ENCODE peak calls at places on chromosomes 7 and 10, in five cellular contexts. One of them, this sample, is unnamed.

GRCh38 chr10:129815898-129816665 is 148.0 kb downstream of the EBF3 start:
- DNase-seq in fibroblast of lung: no peak
- DNase-seq in aorta: no peak
- DNase-seq in tibial nerve: no peak
- DNase-seq in CD4-positive, alpha-beta T cell: no peak
- DNase-seq in this sample: no peak

GRCh38 chr7:147803625-147804024 is 786.9 kb upstream of the C7orf33 start:
- DNase-seq in fibroblast of lung: no peak
- DNase-seq in aorta: no peak
- DNase-seq in tibial nerve: no peak
- DNase-seq in CD4-positive, alpha-beta T cell: no peak
- DNase-seq in this sample: no peak

GRCh38 chr7:139108256-139109187 is 998 bp downstream of the ZC3HAV1 start:
- DNase-seq in fibroblast of lung: peak
- DNase-seq in aorta: peak
- DNase-seq in tibial nerve: peak
- DNase-seq in CD4-positive, alpha-beta T cell: peak
- DNase-seq in this sample: no peak

GRCh38 chr7:30727061-30727945 is 24.6 kb upstream of the INMT start:
- DNase-seq in fibroblast of lung: no peak
- DNase-seq in aorta: no peak
- DNase-seq in tibial nerve: no peak
- DNase-seq in CD4-positive, alpha-beta T cell: peak
- DNase-seq in this sample: no peak

GRCh38 chr7:93013471-93014061 is 104.2 kb downstream of the SAMD9 start:
- DNase-seq in fibroblast of lung: peak
- DNase-seq in aorta: no peak
- DNase-seq in tibial nerve: no peak
- DNase-seq in CD4-positive, alpha-beta T cell: no peak
- DNase-seq in this sample: no peak

GRCh38 chr7:140673770-140674155 is 1.0 kb downstream of the ADCK2 start:
- DNase-seq in fibroblast of lung: no peak
- DNase-seq in aorta: no peak
- DNase-seq in tibial nerve: no peak
- DNase-seq in CD4-positive, alpha-beta T cell: no peak
- DNase-seq in this sample: no peak

GRCh38 chr7:105782391-105783063 is 93.9 kb downstream of the ATXN7L1 start:
- DNase-seq in fibroblast of lung: peak
- DNase-seq in aorta: no peak
- DNase-seq in tibial nerve: peak
- DNase-seq in CD4-positive, alpha-beta T cell: no peak
- DNase-seq in this sample: no peak

GRCh38 chr7:90706067-90706716 is 110.1 kb downstream of the CDK14 start:
- DNase-seq in fibroblast of lung: peak
- DNase-seq in aorta: no peak
- DNase-seq in tibial nerve: no peak
- DNase-seq in CD4-positive, alpha-beta T cell: no peak
- DNase-seq in this sample: no peak

GRCh38 chr7:126203185-126203584 is 1049.6 kb downstream of the GRM8 start:
- DNase-seq in fibroblast of lung: no peak
- DNase-seq in aorta: no peak
- DNase-seq in tibial nerve: no peak
- DNase-seq in CD4-positive, alpha-beta T cell: no peak
- DNase-seq in this sample: no peak

GRCh38 chr7:38699481-38699880 is 68.3 kb upstream of the AMPH start:
- DNase-seq in fibroblast of lung: peak
- DNase-seq in aorta: no peak
- DNase-seq in tibial nerve: no peak
- DNase-seq in CD4-positive, alpha-beta T cell: no peak
- DNase-seq in this sample: no peak

GRCh38 chr7:18289801-18290200 is 205.7 kb upstream of the HDAC9 start:
- DNase-seq in fibroblast of lung: peak
- DNase-seq in aorta: no peak
- DNase-seq in tibial nerve: no peak
- DNase-seq in CD4-positive, alpha-beta T cell: no peak
- DNase-seq in this sample: no peak

GRCh38 chr7:137882261-137882668 is 35.5 kb upstream of the DGKI start:
- DNase-seq in fibroblast of lung: peak
- DNase-seq in aorta: peak
- DNase-seq in tibial nerve: no peak
- DNase-seq in CD4-positive, alpha-beta T cell: no peak
- DNase-seq in this sample: no peak

GRCh38 chr10:96541921-96542320 is 28.2 kb upstream of the TLL2 start:
- DNase-seq in fibroblast of lung: peak
- DNase-seq in aorta: no peak
- DNase-seq in tibial nerve: no peak
- DNase-seq in CD4-positive, alpha-beta T cell: no peak
- DNase-seq in this sample: no peak

GRCh38 chr7:69840248-69840647 is 242.0 kb downstream of the AUTS2 start:
- DNase-seq in fibroblast of lung: peak
- DNase-seq in aorta: no peak
- DNase-seq in tibial nerve: no peak
- DNase-seq in CD4-positive, alpha-beta T cell: no peak
- DNase-seq in this sample: no peak

GRCh38 chr7:45568536-45569289 is 5.5 kb upstream of the ADCY1 start:
- DNase-seq in fibroblast of lung: no peak
- DNase-seq in aorta: no peak
- DNase-seq in tibial nerve: no peak
- DNase-seq in CD4-positive, alpha-beta T cell: no peak
- DNase-seq in this sample: no peak

GRCh38 chr7:29247232-29247961 is 52.8 kb downstream of the CHN2 start:
- DNase-seq in fibroblast of lung: no peak
- DNase-seq in aorta: no peak
- DNase-seq in tibial nerve: no peak
- DNase-seq in CD4-positive, alpha-beta T cell: no peak
- DNase-seq in this sample: no peak

GRCh38 chr10:133226251-133226808 is 3.7 kb upstream of the UTF1 start:
- DNase-seq in fibroblast of lung: no peak
- DNase-seq in aorta: no peak
- DNase-seq in tibial nerve: no peak
- DNase-seq in CD4-positive, alpha-beta T cell: no peak
- DNase-seq in this sample: no peak

GRCh38 chr7:133564484-133564883 is 311.6 kb downstream of the EXOC4 start:
- DNase-seq in fibroblast of lung: no peak
- DNase-seq in aorta: no peak
- DNase-seq in tibial nerve: no peak
- DNase-seq in CD4-positive, alpha-beta T cell: no peak
- DNase-seq in this sample: no peak

GRCh38 chr7:69599879-69600764 is 1.8 kb downstream of the AUTS2 start:
- DNase-seq in fibroblast of lung: peak
- DNase-seq in aorta: no peak
- DNase-seq in tibial nerve: peak
- DNase-seq in CD4-positive, alpha-beta T cell: no peak
- DNase-seq in this sample: no peak

GRCh38 chr7:132655071-132655761 is 78.9 kb upstream of the PLXNA4 start:
- DNase-seq in fibroblast of lung: peak
- DNase-seq in aorta: peak
- DNase-seq in tibial nerve: peak
- DNase-seq in CD4-positive, alpha-beta T cell: peak
- DNase-seq in this sample: peak

GRCh38 chr7:50204576-50204975 is 99.9 kb upstream of the IKZF1 start:
- DNase-seq in fibroblast of lung: no peak
- DNase-seq in aorta: no peak
- DNase-seq in tibial nerve: no peak
- DNase-seq in CD4-positive, alpha-beta T cell: no peak
- DNase-seq in this sample: no peak

GRCh38 chr10:21953585-21954057 is 49.9 kb downstream of the DNAJC1 start:
- DNase-seq in fibroblast of lung: peak
- DNase-seq in aorta: no peak
- DNase-seq in tibial nerve: no peak
- DNase-seq in CD4-positive, alpha-beta T cell: no peak
- DNase-seq in this sample: no peak

GRCh38 chr7:28180364-28181147 is at the start of gene JAZF1:
- DNase-seq in fibroblast of lung: peak
- DNase-seq in aorta: peak
- DNase-seq in tibial nerve: peak
- DNase-seq in CD4-positive, alpha-beta T cell: peak
- DNase-seq in this sample: peak

GRCh38 chr10:93751832-93752231 is 5.9 kb upstream of the LGI1 start:
- DNase-seq in fibroblast of lung: peak
- DNase-seq in aorta: no peak
- DNase-seq in tibial nerve: no peak
- DNase-seq in CD4-positive, alpha-beta T cell: no peak
- DNase-seq in this sample: no peak

GRCh38 chr7:17342726-17343125 is 44.3 kb downstream of the AHR start:
- DNase-seq in fibroblast of lung: no peak
- DNase-seq in aorta: no peak
- DNase-seq in tibial nerve: no peak
- DNase-seq in CD4-positive, alpha-beta T cell: no peak
- DNase-seq in this sample: no peak

GRCh38 chr10:110355181-110355831 is 50.6 kb upstream of the SMNDC1 start:
- DNase-seq in fibroblast of lung: no peak
- DNase-seq in aorta: no peak
- DNase-seq in tibial nerve: no peak
- DNase-seq in CD4-positive, alpha-beta T cell: no peak
- DNase-seq in this sample: no peak

GRCh38 chr7:100882769-100883526 is 6.6 kb downstream of the UFSP1 start:
- DNase-seq in fibroblast of lung: no peak
- DNase-seq in aorta: no peak
- DNase-seq in tibial nerve: no peak
- DNase-seq in CD4-positive, alpha-beta T cell: no peak
- DNase-seq in this sample: no peak

GRCh38 chr7:73988197-73988596 is 39.8 kb upstream of the ELN start:
- DNase-seq in fibroblast of lung: peak
- DNase-seq in aorta: no peak
- DNase-seq in tibial nerve: no peak
- DNase-seq in CD4-positive, alpha-beta T cell: no peak
- DNase-seq in this sample: peak

GRCh38 chr7:149070372-149071140 is 20.0 kb downstream of the ZNF786 start:
- DNase-seq in fibroblast of lung: no peak
- DNase-seq in aorta: no peak
- DNase-seq in tibial nerve: no peak
- DNase-seq in CD4-positive, alpha-beta T cell: no peak
- DNase-seq in this sample: no peak

GRCh38 chr10:71099731-71100361 is 112.5 kb upstream of the UNC5B start:
- DNase-seq in fibroblast of lung: no peak
- DNase-seq in aorta: no peak
- DNase-seq in tibial nerve: no peak
- DNase-seq in CD4-positive, alpha-beta T cell: no peak
- DNase-seq in this sample: no peak

GRCh38 chr10:46312953-46313352 is 26.2 kb downstream of the ANTXRL start:
- DNase-seq in fibroblast of lung: no peak
- DNase-seq in aorta: no peak
- DNase-seq in tibial nerve: no peak
- DNase-seq in CD4-positive, alpha-beta T cell: no peak
- DNase-seq in this sample: no peak

GRCh38 chr10:132305654-132306340 is 2.0 kb downstream of the STK32C start:
- DNase-seq in fibroblast of lung: no peak
- DNase-seq in aorta: peak
- DNase-seq in tibial nerve: no peak
- DNase-seq in CD4-positive, alpha-beta T cell: peak
- DNase-seq in this sample: no peak

GRCh38 chr7:100827330-100828226 is at the start of gene EPHB4:
- DNase-seq in fibroblast of lung: peak
- DNase-seq in aorta: peak
- DNase-seq in tibial nerve: peak
- DNase-seq in CD4-positive, alpha-beta T cell: no peak
- DNase-seq in this sample: no peak

GRCh38 chr7:158747408-158747807 is 42.8 kb upstream of the NCAPG2 start:
- DNase-seq in fibroblast of lung: no peak
- DNase-seq in aorta: no peak
- DNase-seq in tibial nerve: no peak
- DNase-seq in CD4-positive, alpha-beta T cell: no peak
- DNase-seq in this sample: no peak

GRCh38 chr10:76774987-76775603 is 862.5 kb downstream of the KCNMA1 start:
- DNase-seq in fibroblast of lung: no peak
- DNase-seq in aorta: no peak
- DNase-seq in tibial nerve: no peak
- DNase-seq in CD4-positive, alpha-beta T cell: no peak
- DNase-seq in this sample: no peak

GRCh38 chr10:71312840-71313789 is 5.9 kb upstream of the SLC29A3 start:
- DNase-seq in fibroblast of lung: peak
- DNase-seq in aorta: peak
- DNase-seq in tibial nerve: peak
- DNase-seq in CD4-positive, alpha-beta T cell: no peak
- DNase-seq in this sample: peak

GRCh38 chr10:28628184-28628893 is 49.0 kb upstream of the BAMBI start:
- DNase-seq in fibroblast of lung: peak
- DNase-seq in aorta: peak
- DNase-seq in tibial nerve: peak
- DNase-seq in CD4-positive, alpha-beta T cell: peak
- DNase-seq in this sample: peak

GRCh38 chr10:44958196-44958896 is 1.3 kb upstream of the RASSF4 start:
- DNase-seq in fibroblast of lung: peak
- DNase-seq in aorta: no peak
- DNase-seq in tibial nerve: no peak
- DNase-seq in CD4-positive, alpha-beta T cell: no peak
- DNase-seq in this sample: no peak

GRCh38 chr10:14450041-14450491 is 119.3 kb upstream of the FRMD4A start:
- DNase-seq in fibroblast of lung: peak
- DNase-seq in aorta: peak
- DNase-seq in tibial nerve: no peak
- DNase-seq in CD4-positive, alpha-beta T cell: no peak
- DNase-seq in this sample: no peak

GRCh38 chr10:18610517-18610916 is 40.9 kb downstream of the NSUN6 start:
- DNase-seq in fibroblast of lung: peak
- DNase-seq in aorta: no peak
- DNase-seq in tibial nerve: no peak
- DNase-seq in CD4-positive, alpha-beta T cell: no peak
- DNase-seq in this sample: no peak

GRCh38 chr7:112204072-112204775 is 2.0 kb downstream of the DOCK4 start:
- DNase-seq in fibroblast of lung: no peak
- DNase-seq in aorta: no peak
- DNase-seq in tibial nerve: no peak
- DNase-seq in CD4-positive, alpha-beta T cell: no peak
- DNase-seq in this sample: peak
- H3K27ac ChIP-seq in fibroblast of lung: peak
- H3K27ac ChIP-seq in aorta: no peak
- H3K27ac ChIP-seq in tibial nerve: peak
- H3K27ac ChIP-seq in CD4-positive, alpha-beta T cell: no peak
- H3K27ac ChIP-seq in this sample: peak

GRCh38 chr7:116930156-116930913 is 23.0 kb upstream of the ST7 start:
- DNase-seq in fibroblast of lung: peak
- DNase-seq in aorta: peak
- DNase-seq in tibial nerve: peak
- DNase-seq in CD4-positive, alpha-beta T cell: peak
- DNase-seq in this sample: peak
- H3K27ac ChIP-seq in fibroblast of lung: no peak
- H3K27ac ChIP-seq in aorta: no peak
- H3K27ac ChIP-seq in tibial nerve: no peak
- H3K27ac ChIP-seq in CD4-positive, alpha-beta T cell: no peak
- H3K27ac ChIP-seq in this sample: no peak

GRCh38 chr10:73246322-73246782 is 703 bp downstream of the DNAJC9 start:
- DNase-seq in fibroblast of lung: no peak
- DNase-seq in aorta: no peak
- DNase-seq in tibial nerve: no peak
- DNase-seq in CD4-positive, alpha-beta T cell: no peak
- DNase-seq in this sample: no peak
- H3K27ac ChIP-seq in fibroblast of lung: peak
- H3K27ac ChIP-seq in aorta: peak
- H3K27ac ChIP-seq in tibial nerve: peak
- H3K27ac ChIP-seq in CD4-positive, alpha-beta T cell: peak
- H3K27ac ChIP-seq in this sample: no peak

GRCh38 chr7:2062648-2063047 is 170.1 kb downstream of the MAD1L1 start:
- DNase-seq in fibroblast of lung: no peak
- DNase-seq in aorta: no peak
- DNase-seq in tibial nerve: no peak
- DNase-seq in CD4-positive, alpha-beta T cell: no peak
- DNase-seq in this sample: no peak
- H3K27ac ChIP-seq in fibroblast of lung: no peak
- H3K27ac ChIP-seq in aorta: no peak
- H3K27ac ChIP-seq in tibial nerve: peak
- H3K27ac ChIP-seq in CD4-positive, alpha-beta T cell: no peak
- H3K27ac ChIP-seq in this sample: no peak

GRCh38 chr10:117514971-117515370 is 27.6 kb upstream of the EMX2 start:
- DNase-seq in fibroblast of lung: no peak
- DNase-seq in aorta: no peak
- DNase-seq in tibial nerve: no peak
- DNase-seq in CD4-positive, alpha-beta T cell: no peak
- DNase-seq in this sample: no peak
- H3K27ac ChIP-seq in fibroblast of lung: no peak
- H3K27ac ChIP-seq in aorta: no peak
- H3K27ac ChIP-seq in tibial nerve: no peak
- H3K27ac ChIP-seq in CD4-positive, alpha-beta T cell: no peak
- H3K27ac ChIP-seq in this sample: no peak